ENCODE peak calls at places on chromosomes 12 and 14, in ten cellular contexts. S is activated T-helper 2 cell treated with anti-CD3 and anti-CD28 coated beads, Interferon-gamma antibody, Interleukin-2, Interleukin-4, amounts not matched to agents 10 μg/mL and 5 μg/mL and 100 μg/mL, durations not matched to agents 14 hours and 24 hours and 36 hours; V is stimulated activated CD8-positive, alpha-beta memory T cell treated with anti-CD3 and anti-CD28 coated beads, Interleukin-2, amount 100 ng/mL, for 48 hours; Q is breast epithelium; J is effector CD8-positive, alpha-beta T cell; W is adipocyte; P is fibroblast of the aortic adventitia; F is central memory CD8-positive, alpha-beta T cell; H is EL; K is T-helper 1 cell. X is an unnamed sample.

GRCh38 chr14:94175403-94176146 is 1.5 kb downstream of the PPP4R4 start:
- DNase-seq in S (no peak), V (no peak), Q (no peak), J (no peak), W (peak; percentile 17), P (no peak), F (no peak), H (no peak), K (no peak), X (no peak)

GRCh38 chr14:67510836-67511235 is 22.3 kb upstream of the PLEKHH1 start:
- DNase-seq in S (no peak), V (no peak), Q (no peak), J (no peak), W (no peak), P (no peak), F (no peak), H (peak; percentile 49), K (no peak), X (no peak)

GRCh38 chr12:27575099-27575779 is 51.2 kb downstream of the PPFIBP1 start:
- DNase-seq in S (no peak), V (no peak), Q (no peak), J (no peak), W (no peak), P (no peak), F (no peak), H (no peak), K (no peak), X (no peak)

GRCh38 chr12:117361312-117361670 is at the start of gene NOS1:
- DNase-seq in S (no peak), V (no peak), Q (no peak), J (no peak), W (no peak), P (no peak), F (no peak), H (no peak), K (no peak), X (no peak)

GRCh38 chr12:64976131-64976530 is 145.0 kb downstream of the WIF1 start:
- DNase-seq in S (no peak), V (no peak), Q (no peak), J (no peak), W (no peak), P (no peak), F (no peak), H (no peak), K (no peak), X (no peak)

GRCh38 chr14:78863143-78863542 is 693.0 kb downstream of the NRXN3 start:
- DNase-seq in S (no peak), V (no peak), Q (no peak), J (no peak), W (peak; percentile 31), P (peak; percentile 25), F (no peak), H (peak; percentile 47), K (no peak), X (no peak)

GRCh38 chr12:62930546-62931425 is 4.2 kb downstream of the PPM1H start:
- DNase-seq in S (no peak), V (no peak), Q (no peak), J (no peak), W (no peak), P (no peak), F (no peak), H (peak; percentile 5), K (no peak), X (no peak)

GRCh38 chr12:110822821-110823415 is 23.9 kb upstream of the CCDC63 start:
- DNase-seq in S (no peak), V (no peak), Q (no peak), J (no peak), W (no peak), P (no peak), F (no peak), H (no peak), K (no peak), X (no peak)

GRCh38 chr14:105316563-105316941 is 2.0 kb downstream of the PACS2 start:
- DNase-seq in S (no peak), V (no peak), Q (no peak), J (no peak), W (no peak), P (no peak), F (no peak), H (no peak), K (no peak), X (no peak)

GRCh38 chr14:100532916-100533630 is 54.1 kb downstream of the BEGAIN start:
- DNase-seq in S (no peak), V (no peak), Q (peak; percentile 57), J (no peak), W (no peak), P (peak; percentile 58), F (peak; percentile 11), H (no peak), K (no peak), X (no peak)

GRCh38 chr12:10243803-10244520 is 31.3 kb downstream of the GABARAPL1 start:
- DNase-seq in S (no peak), V (no peak), Q (no peak), J (no peak), W (no peak), P (no peak), F (no peak), H (no peak), K (no peak), X (no peak)

GRCh38 chr12:28248555-28249127 is 58.4 kb downstream of the CCDC91 start:
- DNase-seq in S (no peak), V (no peak), Q (no peak), J (no peak), W (no peak), P (no peak), F (no peak), H (no peak), K (no peak), X (no peak)

GRCh38 chr12:71124833-71125460 is 32.9 kb downstream of the TSPAN8 start:
- DNase-seq in S (no peak), V (no peak), Q (no peak), J (no peak), W (no peak), P (no peak), F (no peak), H (no peak), K (no peak), X (no peak)

GRCh38 chr12:4807813-4808212 is 87.6 kb downstream of the GALNT8 start:
- DNase-seq in S (no peak), V (no peak), Q (no peak), J (no peak), W (no peak), P (no peak), F (no peak), H (no peak), K (no peak), X (no peak)

GRCh38 chr12:25811656-25812126 is 146.8 kb upstream of the RASSF8 start:
- DNase-seq in S (no peak), V (no peak), Q (no peak), J (no peak), W (no peak), P (no peak), F (no peak), H (peak; percentile 51), K (no peak), X (no peak)

GRCh38 chr12:19546027-19546426 is 106.7 kb downstream of the AEBP2 start:
- DNase-seq in S (no peak), V (no peak), Q (no peak), J (no peak), W (peak; percentile 42), P (peak; percentile 73), F (no peak), H (peak; percentile 29), K (no peak), X (no peak)

GRCh38 chr14:56590535-56590951 is 10.9 kb downstream of the TMEM260 start:
- DNase-seq in S (no peak), V (no peak), Q (no peak), J (no peak), W (no peak), P (peak; percentile 2), F (no peak), H (no peak), K (no peak), X (no peak)

GRCh38 chr14:71891970-71892369 is 40.3 kb upstream of the RGS6 start:
- DNase-seq in S (no peak), V (no peak), Q (no peak), J (no peak), W (no peak), P (no peak), F (no peak), H (no peak), K (no peak), X (no peak)

GRCh38 chr14:69698572-69698971 is 68.4 kb upstream of the SRSF5 start:
- DNase-seq in S (no peak), V (no peak), Q (no peak), J (no peak), W (no peak), P (no peak), F (no peak), H (no peak), K (no peak), X (no peak)

GRCh38 chr14:61322011-61322798 is 826 bp downstream of the PRKCH start:
- DNase-seq in S (no peak), V (no peak), Q (peak; percentile 81), J (peak; percentile 24), W (no peak), P (no peak), F (no peak), H (no peak), K (no peak), X (peak; percentile 0)

GRCh38 chr14:96139879-96140278 is 64.8 kb upstream of the BDKRB2 start:
- DNase-seq in S (no peak), V (no peak), Q (no peak), J (no peak), W (peak; percentile 36), P (no peak), F (no peak), H (peak; percentile 65), K (no peak), X (no peak)

GRCh38 chr12:73452672-73453469 is 1084.8 kb upstream of the ATXN7L3B start:
- DNase-seq in S (no peak), V (no peak), Q (no peak), J (no peak), W (no peak), P (no peak), F (no peak), H (no peak), K (no peak), X (no peak)

GRCh38 chr14:34252227-34252626 is 209.8 kb downstream of the SPTSSA start:
- DNase-seq in S (no peak), V (no peak), Q (no peak), J (no peak), W (no peak), P (no peak), F (no peak), H (no peak), K (no peak), X (no peak)

GRCh38 chr12:64544796-64545382 is 65.4 kb upstream of the RASSF3 start:
- DNase-seq in S (no peak), V (no peak), Q (no peak), J (no peak), W (no peak), P (no peak), F (no peak), H (no peak), K (no peak), X (no peak)

GRCh38 chr14:103613517-103613916 is 15.5 kb upstream of the KLC1 start:
- DNase-seq in S (no peak), V (no peak), Q (no peak), J (no peak), W (peak; percentile 60), P (peak; percentile 27), F (no peak), H (no peak), K (no peak), X (no peak)

GRCh38 chr14:90408713-90409112 is 11.9 kb downstream of the CALM1 start:
- DNase-seq in S (no peak), V (no peak), Q (no peak), J (no peak), W (no peak), P (no peak), F (no peak), H (no peak), K (no peak), X (no peak)

GRCh38 chr12:76152161-76152807 is 67.8 kb upstream of the NAP1L1 start:
- DNase-seq in S (no peak), V (no peak), Q (no peak), J (no peak), W (no peak), P (no peak), F (no peak), H (no peak), K (no peak), X (no peak)

X was measured in memory B cell.